ENCODE peak calls at places on chromosomes 7 and 10, in four cellular contexts. X is CD8-positive, alpha-beta T cell; N is endodermal cell; L is CD4-positive, alpha-beta T cell. V is an unnamed sample. For H3K27me3, the result is how much of the 10 kb centered on the place peaks cover.

GRCh38 chr7:139231513-139232376 is 708 bp downstream of the UBN2 start:
- DNase-seq in N (peak), X (peak), L (peak), V (no peak)

GRCh38 chr7:135977020-135977741 is at the start of gene MTPN:
- DNase-seq in L (peak), X (peak), N (peak), V (peak)

GRCh38 chr10:70119623-70120022 is 13.0 kb downstream of the AIFM2 start:
- DNase-seq in L (no peak), X (no peak), N (no peak), V (no peak)

GRCh38 chr10:118955531-118956252 is 73.8 kb upstream of the NANOS1 start:
- DNase-seq in X (no peak), L (no peak), N (peak), V (no peak)

GRCh38 chr10:95373660-95374059 is 82.9 kb upstream of the PDLIM1 start:
- DNase-seq in L (no peak), N (no peak), X (no peak), V (no peak)

GRCh38 chr10:114308470-114309110 is 69.5 kb downstream of the VWA2 start:
- DNase-seq in X (no peak), L (no peak), N (no peak), V (no peak)

GRCh38 chr10:17782921-17783665 is 26.1 kb upstream of the MRC1 start:
- DNase-seq in L (no peak), N (no peak), X (no peak), V (no peak)

GRCh38 chr10:18822156-18822555 is 162.9 kb downstream of the ARL5B start:
- DNase-seq in X (no peak), L (no peak), N (peak), V (no peak)

GRCh38 chr7:79420464-79420863 is 33.0 kb downstream of the MAGI2 start:
- DNase-seq in L (no peak), X (no peak), N (no peak), V (peak)

GRCh38 chr10:100342627-100342972 is 4.4 kb upstream of the SCD start:
- DNase-seq in X (no peak), N (no peak), L (no peak), V (no peak)
- TF ChIP-seq CTCF in X (peak), N (no peak), L (no peak), V (no peak)

GRCh38 chr7:148483515-148483914 is 107.1 kb upstream of the C7orf33 start:
- DNase-seq in L (no peak), X (no peak), N (no peak), V (no peak)
- H3K27me3 ChIP-seq in L (under half), X (under half), N (under half), V (under half)

GRCh38 chr7:143354965-143355364 is 7.5 kb downstream of the FAM131B start:
- DNase-seq in L (no peak), X (no peak), N (peak), V (no peak)

GRCh38 chr7:143354376-143354775 is 8.1 kb downstream of the FAM131B start:
- DNase-seq in X (no peak), L (no peak), N (no peak), V (no peak)

GRCh38 chr7:143356414-143357050 is 6.0 kb downstream of the FAM131B start:
- DNase-seq in L (no peak), N (peak), X (no peak), V (no peak)

GRCh38 chr7:143358626-143359025 is 3.9 kb downstream of the FAM131B start:
- DNase-seq in N (no peak), X (no peak), L (no peak), V (no peak)

GRCh38 chr7:143355450-143356385 is 6.8 kb downstream of the FAM131B start:
- DNase-seq in N (peak), X (no peak), L (no peak), V (no peak)
- TF ChIP-seq CTCF in N (peak), X (no peak), L (no peak), V (no peak)

DNA sequence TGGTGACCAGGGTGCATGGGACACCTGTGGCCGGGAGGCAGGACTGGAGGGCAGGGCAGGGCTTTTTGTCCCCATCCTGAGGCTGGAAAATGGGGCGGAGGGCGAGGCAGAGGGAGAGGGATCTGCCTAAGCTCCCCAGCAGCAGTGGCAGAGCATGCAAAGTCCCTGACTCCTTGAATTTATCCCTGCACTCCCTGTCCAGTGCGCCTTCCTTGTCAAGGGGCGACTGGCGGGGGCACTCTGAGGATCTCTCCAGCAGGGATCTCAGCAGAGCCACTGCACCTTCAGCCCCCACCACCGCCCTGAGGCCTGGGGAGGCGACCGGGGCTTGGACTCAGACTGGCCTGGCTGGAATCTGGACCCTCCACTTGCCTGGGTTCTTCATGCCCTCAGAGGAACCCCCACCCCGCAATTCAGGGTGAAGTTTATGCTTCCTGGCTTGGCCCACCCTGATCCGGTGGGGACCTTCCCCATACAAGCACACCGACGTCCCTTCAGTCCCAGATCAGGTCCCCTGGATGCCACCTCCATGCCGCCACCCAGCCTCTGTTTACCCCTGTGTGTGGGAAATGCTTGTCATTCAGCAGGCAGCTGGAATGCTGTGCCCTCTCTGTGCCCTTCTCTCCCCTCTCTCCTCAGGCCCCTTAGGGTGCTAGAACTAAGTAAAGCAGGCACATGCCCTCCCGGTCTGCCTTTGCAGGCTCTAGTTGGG is 46.3 kb downstream of the CDH23 start:
- DNase-seq in X (no peak), L (no peak), N (no peak), V (no peak)
- H3K27me3 ChIP-seq in X (under half), L (under half), N (under half), V (under half)

DNA sequence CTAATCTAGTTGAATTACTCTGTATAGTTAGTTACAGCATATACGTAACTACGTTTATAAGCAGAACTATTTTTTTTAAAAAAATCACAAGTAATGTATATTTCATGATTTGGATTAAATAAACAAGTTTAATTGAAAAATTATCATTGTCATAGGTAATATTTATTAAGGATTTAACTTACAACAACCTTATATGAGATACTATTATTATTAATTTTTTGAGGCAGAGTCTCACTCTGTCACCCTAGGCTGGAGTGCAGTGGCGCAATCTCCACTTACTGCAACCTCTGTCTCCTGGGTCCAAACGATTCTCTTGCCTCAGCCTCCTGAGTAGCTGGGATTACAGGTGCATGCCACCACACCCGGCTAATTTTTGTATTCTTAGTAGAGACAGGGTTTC is 4.1 kb upstream of the CUL1 start:
- DNase-seq in X (no peak), L (no peak), N (no peak), V (no peak)
- TF ChIP-seq CTCF in X (no peak), L (no peak), N (no peak), V (no peak)

V was measured in kidney epithelial cell.